ENCODE peak calls at places on chromosomes 7 and 10, in ten cellular contexts. One of them, this sample, is unnamed.

GRCh38 chr7:44216521-44217030 is 15.8 kb downstream of the YKT6 start:
- DNase-seq in lower lobe of right lung: no peak
- DNase-seq in progenitor cell of endocrine pancreas: no peak
- DNase-seq in foreskin fibroblast: peak; percentile 28
- DNase-seq in Calu3: no peak
- DNase-seq in neural crest cell: no peak
- DNase-seq in colonic mucosa: no peak
- DNase-seq in PC-3: no peak
- DNase-seq in stomach: no peak
- DNase-seq in tibial nerve: no peak
- DNase-seq in this sample: no peak

GRCh38 chr10:122702271-122702670 is 2.6 kb upstream of the C10orf120 start:
- DNase-seq in lower lobe of right lung: no peak
- DNase-seq in progenitor cell of endocrine pancreas: no peak
- DNase-seq in foreskin fibroblast: no peak
- DNase-seq in Calu3: no peak
- DNase-seq in neural crest cell: no peak
- DNase-seq in colonic mucosa: no peak
- DNase-seq in PC-3: no peak
- DNase-seq in stomach: no peak
- DNase-seq in tibial nerve: no peak
- DNase-seq in this sample: no peak

GRCh38 chr7:66748791-66749190 is 8.3 kb downstream of the RABGEF1 start:
- DNase-seq in lower lobe of right lung: peak; percentile 58
- DNase-seq in progenitor cell of endocrine pancreas: no peak
- DNase-seq in foreskin fibroblast: peak; percentile 25
- DNase-seq in Calu3: no peak
- DNase-seq in neural crest cell: no peak
- DNase-seq in colonic mucosa: no peak
- DNase-seq in PC-3: no peak
- DNase-seq in stomach: peak; percentile 56
- DNase-seq in tibial nerve: no peak
- DNase-seq in this sample: no peak

GRCh38 chr10:71301371-71301916 is 17.6 kb upstream of the SLC29A3 start:
- DNase-seq in lower lobe of right lung: peak; percentile 29
- DNase-seq in progenitor cell of endocrine pancreas: no peak
- DNase-seq in foreskin fibroblast: no peak
- DNase-seq in Calu3: no peak
- DNase-seq in neural crest cell: no peak
- DNase-seq in colonic mucosa: no peak
- DNase-seq in PC-3: no peak
- DNase-seq in stomach: no peak
- DNase-seq in tibial nerve: no peak
- DNase-seq in this sample: no peak

GRCh38 chr7:159104188-159105030 is 40.3 kb downstream of the VIPR2 start:
- DNase-seq in lower lobe of right lung: peak; percentile 37
- DNase-seq in progenitor cell of endocrine pancreas: no peak
- DNase-seq in foreskin fibroblast: no peak
- DNase-seq in Calu3: no peak
- DNase-seq in neural crest cell: no peak
- DNase-seq in colonic mucosa: no peak
- DNase-seq in PC-3: no peak
- DNase-seq in stomach: no peak
- DNase-seq in tibial nerve: no peak
- DNase-seq in this sample: no peak

GRCh38 chr10:1715821-1716220 is 21.5 kb downstream of the ADARB2 start:
- DNase-seq in lower lobe of right lung: no peak
- DNase-seq in progenitor cell of endocrine pancreas: peak; percentile 25
- DNase-seq in foreskin fibroblast: no peak
- DNase-seq in Calu3: peak; percentile 36
- DNase-seq in neural crest cell: peak; percentile 37
- DNase-seq in colonic mucosa: no peak
- DNase-seq in PC-3: peak; percentile 19
- DNase-seq in stomach: peak; percentile 38
- DNase-seq in tibial nerve: no peak
- DNase-seq in this sample: peak; percentile 48

GRCh38 chr10:70167246-70167645 is 3.1 kb downstream of the SAR1A start:
- DNase-seq in lower lobe of right lung: no peak
- DNase-seq in progenitor cell of endocrine pancreas: no peak
- DNase-seq in foreskin fibroblast: no peak
- DNase-seq in Calu3: no peak
- DNase-seq in neural crest cell: no peak
- DNase-seq in colonic mucosa: no peak
- DNase-seq in PC-3: no peak
- DNase-seq in stomach: no peak
- DNase-seq in tibial nerve: no peak
- DNase-seq in this sample: no peak

GRCh38 chr10:132460071-132460470 is 63.1 kb downstream of the PWWP2B start:
- DNase-seq in lower lobe of right lung: peak; percentile 32
- DNase-seq in progenitor cell of endocrine pancreas: no peak
- DNase-seq in foreskin fibroblast: no peak
- DNase-seq in Calu3: no peak
- DNase-seq in neural crest cell: no peak
- DNase-seq in colonic mucosa: no peak
- DNase-seq in PC-3: no peak
- DNase-seq in stomach: no peak
- DNase-seq in tibial nerve: no peak
- DNase-seq in this sample: no peak

DNA sequence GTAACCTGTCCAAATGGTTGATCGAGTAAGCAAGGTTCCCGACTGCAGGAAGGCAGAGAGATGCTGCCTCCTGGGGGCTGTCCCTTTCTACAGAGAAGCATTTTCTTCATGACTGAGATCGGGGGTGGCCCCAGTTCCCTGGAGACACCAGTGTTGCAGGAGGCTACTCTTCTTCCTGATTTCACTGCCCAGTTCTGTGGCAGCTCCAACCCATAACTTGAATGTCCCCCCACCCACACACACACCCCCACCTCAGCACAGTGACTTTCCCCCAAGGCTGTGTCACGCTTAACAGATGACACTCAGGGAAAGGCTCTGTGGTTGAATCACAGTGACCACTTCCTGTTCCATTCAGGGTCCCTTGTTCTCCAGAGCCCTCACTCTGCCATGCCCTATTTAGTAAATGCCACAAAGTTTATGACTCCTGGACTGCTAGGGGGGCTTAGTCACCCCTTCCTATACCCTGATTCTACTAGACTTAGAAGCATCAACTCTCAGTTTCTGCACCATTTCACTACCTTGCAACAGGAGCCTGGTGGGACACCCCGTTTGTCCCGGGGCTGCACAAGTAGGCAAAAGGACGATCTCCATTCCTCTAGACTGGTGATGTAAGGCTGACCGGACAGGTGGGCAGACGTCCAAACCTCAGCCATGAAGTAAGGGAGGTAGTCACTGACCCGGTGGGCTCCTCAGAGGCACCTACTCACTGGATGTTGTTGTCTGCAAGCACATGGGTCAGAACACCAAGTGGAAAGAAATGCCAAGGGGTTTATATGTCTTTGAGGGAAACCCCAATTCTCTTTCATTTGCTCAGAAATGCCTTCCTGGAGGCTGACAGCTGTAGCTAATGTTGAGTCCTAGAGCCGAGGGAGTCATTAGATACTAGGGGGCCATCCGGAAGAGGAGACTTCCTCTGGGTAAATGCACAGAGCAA is 31.3 kb upstream of the SMC3 start:
- DNase-seq in lower lobe of right lung: peak; percentile 64
- DNase-seq in progenitor cell of endocrine pancreas: no peak
- DNase-seq in foreskin fibroblast: peak; percentile 89
- DNase-seq in Calu3: peak; percentile 33
- DNase-seq in neural crest cell: no peak
- DNase-seq in colonic mucosa: no peak
- DNase-seq in PC-3: peak; percentile 74
- DNase-seq in stomach: peak; percentile 34
- DNase-seq in tibial nerve: no peak
- DNase-seq in this sample: peak; percentile 72
- TF ChIP-seq CTCF in lower lobe of right lung: peak; percentile 34
- TF ChIP-seq CTCF in progenitor cell of endocrine pancreas: peak; percentile 18
- TF ChIP-seq CTCF in foreskin fibroblast: peak; percentile 34
- TF ChIP-seq CTCF in Calu3: no peak
- TF ChIP-seq CTCF in neural crest cell: no peak
- TF ChIP-seq CTCF in colonic mucosa: no peak
- TF ChIP-seq CTCF in PC-3: peak; percentile 42
- TF ChIP-seq CTCF in stomach: no peak
- TF ChIP-seq CTCF in tibial nerve: no peak
- TF ChIP-seq CTCF in this sample: peak; percentile 21

DNA sequence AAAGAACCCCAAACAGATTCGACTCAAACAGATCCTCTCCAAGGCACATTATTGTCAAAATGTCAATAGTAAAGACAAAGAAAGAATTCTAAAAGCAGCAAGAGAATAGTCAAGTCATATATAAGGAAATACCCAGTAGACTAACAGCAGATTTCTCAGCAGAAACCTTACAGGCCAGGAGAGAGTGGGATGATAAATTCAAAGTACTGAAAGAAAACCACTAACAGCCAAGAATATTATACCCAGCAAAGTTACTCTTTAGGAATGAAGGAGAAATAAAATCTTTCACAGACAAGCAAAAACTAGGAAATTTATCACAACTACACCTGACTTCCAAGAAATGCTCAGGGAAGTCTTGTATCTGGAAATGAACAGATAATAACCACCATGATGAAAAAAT is 38.2 kb downstream of the ANXA8 start:
- DNase-seq in lower lobe of right lung: no peak
- DNase-seq in progenitor cell of endocrine pancreas: no peak
- DNase-seq in foreskin fibroblast: no peak
- DNase-seq in Calu3: no peak
- DNase-seq in neural crest cell: no peak
- DNase-seq in colonic mucosa: no peak
- DNase-seq in PC-3: no peak
- DNase-seq in stomach: no peak
- DNase-seq in tibial nerve: no peak
- DNase-seq in this sample: no peak
- TF ChIP-seq CTCF in lower lobe of right lung: no peak
- TF ChIP-seq CTCF in progenitor cell of endocrine pancreas: no peak
- TF ChIP-seq CTCF in foreskin fibroblast: no peak
- TF ChIP-seq CTCF in Calu3: no peak
- TF ChIP-seq CTCF in neural crest cell: no peak
- TF ChIP-seq CTCF in colonic mucosa: no peak
- TF ChIP-seq CTCF in PC-3: no peak
- TF ChIP-seq CTCF in stomach: no peak
- TF ChIP-seq CTCF in tibial nerve: no peak
- TF ChIP-seq CTCF in this sample: no peak

GRCh38 chr7:84803979-84804378 is 382.9 kb downstream of the SEMA3D start:
- DNase-seq in lower lobe of right lung: no peak
- DNase-seq in progenitor cell of endocrine pancreas: no peak
- DNase-seq in foreskin fibroblast: no peak
- DNase-seq in Calu3: no peak
- DNase-seq in neural crest cell: no peak
- DNase-seq in colonic mucosa: no peak
- DNase-seq in PC-3: no peak
- DNase-seq in stomach: no peak
- DNase-seq in tibial nerve: no peak
- DNase-seq in this sample: no peak

GRCh38 chr7:84799131-84799530 is 387.7 kb downstream of the SEMA3D start:
- DNase-seq in lower lobe of right lung: no peak
- DNase-seq in progenitor cell of endocrine pancreas: no peak
- DNase-seq in foreskin fibroblast: no peak
- DNase-seq in Calu3: no peak
- DNase-seq in neural crest cell: no peak
- DNase-seq in colonic mucosa: no peak
- DNase-seq in PC-3: no peak
- DNase-seq in stomach: peak; percentile 36
- DNase-seq in tibial nerve: no peak
- DNase-seq in this sample: no peak

GRCh38 chr7:84801396-84801795 is 385.5 kb downstream of the SEMA3D start:
- DNase-seq in lower lobe of right lung: no peak
- DNase-seq in progenitor cell of endocrine pancreas: no peak
- DNase-seq in foreskin fibroblast: no peak
- DNase-seq in Calu3: no peak
- DNase-seq in neural crest cell: no peak
- DNase-seq in colonic mucosa: no peak
- DNase-seq in PC-3: no peak
- DNase-seq in stomach: no peak
- DNase-seq in tibial nerve: no peak
- DNase-seq in this sample: no peak

DNA sequence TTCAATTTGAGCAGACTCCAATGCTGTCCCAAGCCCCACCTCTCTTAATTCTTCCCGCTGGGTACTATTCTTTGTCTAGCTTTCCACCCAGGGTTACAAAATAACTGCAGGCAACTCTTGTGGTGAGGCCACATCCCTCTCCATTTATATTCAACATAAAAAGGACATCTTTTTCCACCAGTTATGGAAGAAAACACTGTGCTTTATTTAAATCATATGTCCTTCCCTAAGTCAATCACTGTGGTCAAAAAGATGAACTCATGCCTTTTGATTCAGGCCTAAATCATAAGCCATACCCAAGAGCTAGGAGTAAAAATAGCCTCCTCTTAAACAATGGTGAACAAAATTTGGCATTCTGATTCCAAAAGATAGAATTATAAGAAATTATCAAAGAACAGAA is 386.0 kb downstream of the SEMA3D start:
- DNase-seq in lower lobe of right lung: no peak
- DNase-seq in progenitor cell of endocrine pancreas: no peak
- DNase-seq in foreskin fibroblast: no peak
- DNase-seq in Calu3: no peak
- DNase-seq in neural crest cell: no peak
- DNase-seq in colonic mucosa: no peak
- DNase-seq in PC-3: no peak
- DNase-seq in stomach: no peak
- DNase-seq in tibial nerve: no peak
- DNase-seq in this sample: no peak
- TF ChIP-seq CTCF in lower lobe of right lung: no peak
- TF ChIP-seq CTCF in progenitor cell of endocrine pancreas: no peak
- TF ChIP-seq CTCF in foreskin fibroblast: no peak
- TF ChIP-seq CTCF in Calu3: no peak
- TF ChIP-seq CTCF in neural crest cell: no peak
- TF ChIP-seq CTCF in colonic mucosa: no peak
- TF ChIP-seq CTCF in PC-3: no peak
- TF ChIP-seq CTCF in stomach: no peak
- TF ChIP-seq CTCF in tibial nerve: no peak
- TF ChIP-seq CTCF in this sample: no peak

GRCh38 chr7:101690061-101690460 is 61.0 kb upstream of the MYL10 start:
- DNase-seq in lower lobe of right lung: no peak
- DNase-seq in progenitor cell of endocrine pancreas: no peak
- DNase-seq in foreskin fibroblast: peak; percentile 79
- DNase-seq in Calu3: no peak
- DNase-seq in neural crest cell: no peak
- DNase-seq in colonic mucosa: peak; percentile 68
- DNase-seq in PC-3: no peak
- DNase-seq in stomach: no peak
- DNase-seq in tibial nerve: no peak
- DNase-seq in this sample: no peak

GRCh38 chr7:101693498-101694091 is 64.5 kb upstream of the MYL10 start:
- DNase-seq in lower lobe of right lung: no peak
- DNase-seq in progenitor cell of endocrine pancreas: no peak
- DNase-seq in foreskin fibroblast: no peak
- DNase-seq in Calu3: no peak
- DNase-seq in neural crest cell: no peak
- DNase-seq in colonic mucosa: peak; percentile 38
- DNase-seq in PC-3: no peak
- DNase-seq in stomach: no peak
- DNase-seq in tibial nerve: no peak
- DNase-seq in this sample: no peak

GRCh38 chr7:101688995-101689907 is 60.2 kb upstream of the MYL10 start:
- DNase-seq in lower lobe of right lung: no peak
- DNase-seq in progenitor cell of endocrine pancreas: no peak
- DNase-seq in foreskin fibroblast: no peak
- DNase-seq in Calu3: no peak
- DNase-seq in neural crest cell: no peak
- DNase-seq in colonic mucosa: no peak
- DNase-seq in PC-3: no peak
- DNase-seq in stomach: no peak
- DNase-seq in tibial nerve: no peak
- DNase-seq in this sample: no peak

GRCh38 chr7:101688183-101688831 is 59.2 kb upstream of the MYL10 start:
- DNase-seq in lower lobe of right lung: peak; percentile 89
- DNase-seq in progenitor cell of endocrine pancreas: peak; percentile 89
- DNase-seq in foreskin fibroblast: peak; percentile 83
- DNase-seq in Calu3: peak; percentile 79
- DNase-seq in neural crest cell: peak; percentile 98
- DNase-seq in colonic mucosa: peak; percentile 87
- DNase-seq in PC-3: peak; percentile 70
- DNase-seq in stomach: peak; percentile 82
- DNase-seq in tibial nerve: peak; percentile 83
- DNase-seq in this sample: peak; percentile 92

GRCh38 chr7:101691822-101692384 is 62.8 kb upstream of the MYL10 start:
- DNase-seq in lower lobe of right lung: no peak
- DNase-seq in progenitor cell of endocrine pancreas: no peak
- DNase-seq in foreskin fibroblast: no peak
- DNase-seq in Calu3: peak; percentile 43
- DNase-seq in neural crest cell: no peak
- DNase-seq in colonic mucosa: peak; percentile 71
- DNase-seq in PC-3: no peak
- DNase-seq in stomach: peak; percentile 39
- DNase-seq in tibial nerve: no peak
- DNase-seq in this sample: peak; percentile 65
- TF ChIP-seq CTCF in lower lobe of right lung: no peak
- TF ChIP-seq CTCF in progenitor cell of endocrine pancreas: no peak
- TF ChIP-seq CTCF in foreskin fibroblast: no peak
- TF ChIP-seq CTCF in Calu3: no peak
- TF ChIP-seq CTCF in neural crest cell: no peak
- TF ChIP-seq CTCF in colonic mucosa: no peak
- TF ChIP-seq CTCF in PC-3: no peak
- TF ChIP-seq CTCF in stomach: no peak
- TF ChIP-seq CTCF in tibial nerve: no peak
- TF ChIP-seq CTCF in this sample: peak; percentile 17

This sample was measured in GM10248.